ENCODE peak calls at places on chromosome 18, in six cellular contexts. T is ACHN; L is hippocampal formation; Y is stimulated activated CD8-positive, alpha-beta memory T cell treated with anti-CD3 and anti-CD28 coated beads, Interleukin-4, amount 100 ng/mL, for 24 hours; O is NCI-H2227 treated with DMSO at 0.1 percent for 48 hours; M is left cardiac atrium. S is an unnamed sample.

GRCh38 chr18:49768051-49768391 is 45.3 kb downstream of the ACAA2 start:
- DNase-seq in T (peak), L (no peak), Y (no peak), O (no peak), M (no peak), S (peak)

GRCh38 chr18:25561923-25562322 is 210.0 kb upstream of the ZNF521 start:
- DNase-seq in T (peak), L (no peak), Y (no peak), O (no peak), M (no peak), S (peak)

GRCh38 chr18:12458761-12459160 is 51.0 kb downstream of the PRELID3A start:
- DNase-seq in T (no peak), L (no peak), Y (no peak), O (no peak), M (no peak), S (no peak)

GRCh38 chr18:52060612-52061259 is 279.3 kb upstream of the DCC start:
- DNase-seq in T (no peak), L (no peak), Y (no peak), O (no peak), M (no peak), S (no peak)

GRCh38 chr18:54671291-54671881 is 80.3 kb downstream of the DYNAP start:
- DNase-seq in T (peak), L (peak), Y (no peak), O (peak), M (no peak), S (peak)

GRCh38 chr18:13137041-13137938 is 81.3 kb upstream of the LDLRAD4 start:
- DNase-seq in T (no peak), L (no peak), Y (no peak), O (peak), M (peak), S (peak)

GRCh38 chr18:9449580-9449979 is 25.7 kb upstream of the RALBP1 start:
- DNase-seq in T (no peak), L (no peak), Y (no peak), O (no peak), M (no peak), S (no peak)

GRCh38 chr18:57705861-57706590 is 84.4 kb upstream of the NARS1 start:
- DNase-seq in T (no peak), L (no peak), Y (no peak), O (no peak), M (no peak), S (no peak)

GRCh38 chr18:72613589-72613988 is 69.4 kb upstream of the CBLN2 start:
- DNase-seq in T (no peak), L (no peak), Y (no peak), O (no peak), M (no peak), S (no peak)

GRCh38 chr18:72833471-72833870 is 34.3 kb downstream of the NETO1 start:
- DNase-seq in T (no peak), L (no peak), Y (no peak), O (no peak), M (no peak), S (no peak)

GRCh38 chr18:45416168-45416567 is 199.1 kb upstream of the SLC14A2 start:
- DNase-seq in T (no peak), L (peak), Y (no peak), O (peak), M (no peak), S (no peak)

GRCh38 chr18:61574665-61575064 is 241.4 kb downstream of the CDH20 start:
- DNase-seq in T (no peak), L (no peak), Y (no peak), O (no peak), M (no peak), S (no peak)

GRCh38 chr18:22055466-22055865 is 113.9 kb upstream of the GATA6 start:
- DNase-seq in T (no peak), L (no peak), Y (no peak), O (no peak), M (no peak), S (no peak)

GRCh38 chr18:21489119-21489750 is 111.3 kb downstream of the ESCO1 start:
- DNase-seq in T (peak), L (peak), Y (no peak), O (peak), M (no peak), S (peak)

GRCh38 chr18:58051765-58052460 is 7.9 kb downstream of the NEDD4L start:
- DNase-seq in T (peak), L (no peak), Y (no peak), O (no peak), M (no peak), S (no peak)

GRCh38 chr18:37272841-37273240 is 292.8 kb downstream of the CELF4 start:
- DNase-seq in T (no peak), L (no peak), Y (no peak), O (no peak), M (no peak), S (no peak)

GRCh38 chr18:8813621-8814020 is 108.3 kb downstream of the MTCL1 start:
- DNase-seq in T (no peak), L (no peak), Y (no peak), O (no peak), M (no peak), S (no peak)

GRCh38 chr18:44507729-44508325 is 172.9 kb upstream of the SETBP1 start:
- DNase-seq in T (no peak), L (peak), Y (peak), O (no peak), M (peak), S (no peak)

GRCh38 chr18:42310956-42311355 is 355.9 kb downstream of the PIK3C3 start:
- DNase-seq in T (no peak), L (no peak), Y (no peak), O (no peak), M (peak), S (no peak)

GRCh38 chr18:44681039-44681595 is 429 bp downstream of the SETBP1 start:
- DNase-seq in T (no peak), L (peak), Y (no peak), O (no peak), M (no peak), S (no peak)

GRCh38 chr18:70355620-70356385 is 67.0 kb downstream of the SOCS6 start:
- DNase-seq in T (no peak), L (no peak), Y (no peak), O (no peak), M (no peak), S (no peak)

GRCh38 chr18:3688682-3689081 is 238.7 kb downstream of the TGIF1 start:
- DNase-seq in T (peak), L (no peak), Y (no peak), O (no peak), M (no peak), S (peak)